ENCODE peak calls at places on chromosomes 13 and 19, in ten cellular contexts. S is heart right ventricle, I is GM23338, W is kidney, R is GM12878, D is aorta, Y is thyroid gland, N is tibial artery, G is upper lobe of left lung, P is psoas muscle. V is an unnamed sample.
A peak's percentile ranks its signal among the peaks of the same experiment; 100 is the strongest.

GRCh38 chr13:27034678-27035111 is 136.9 kb downstream of the USP12 start:
- DNase-seq in S (no peak), I (peak; percentile 63), W (no peak), R (no peak), D (no peak), Y (no peak), N (no peak), G (no peak), P (no peak), V (no peak)

GRCh38 chr19:10766681-10767201 is 48.9 kb downstream of the DNM2 start:
- DNase-seq in S (peak; percentile 50), I (no peak), W (peak; percentile 81), R (no peak), D (peak; percentile 82), Y (peak; percentile 70), N (no peak), G (no peak), P (no peak), V (no peak)

GRCh38 chr13:75558130-75558840 is 8.7 kb downstream of the UCHL3 start:
- DNase-seq in S (no peak), I (no peak), W (no peak), R (no peak), D (no peak), Y (no peak), N (no peak), G (no peak), P (no peak), V (no peak)

GRCh38 chr13:110416131-110416584 is 109.1 kb downstream of the COL4A2 start:
- DNase-seq in S (no peak), I (no peak), W (no peak), R (no peak), D (no peak), Y (no peak), N (no peak), G (no peak), P (no peak), V (peak; percentile 49)

GRCh38 chr19:35346193-35347052 is 1.3 kb upstream of the FFAR1 start:
- DNase-seq in S (no peak), I (no peak), W (peak; percentile 69), R (peak; percentile 74), D (peak; percentile 70), Y (no peak), N (peak; percentile 54), G (peak; percentile 24), P (no peak), V (no peak)

GRCh38 chr19:42079276-42079669 is 3.3 kb downstream of the ZNF574 start:
- DNase-seq in S (no peak), I (no peak), W (no peak), R (no peak), D (no peak), Y (no peak), N (no peak), G (no peak), P (no peak), V (no peak)

GRCh38 chr13:37640499-37640898 is 41.9 kb upstream of the POSTN start:
- DNase-seq in S (no peak), I (peak; percentile 57), W (no peak), R (no peak), D (no peak), Y (no peak), N (no peak), G (no peak), P (no peak), V (peak; percentile 24)

GRCh38 chr19:29278716-29279115 is 65.8 kb upstream of the UQCRFS1 start:
- DNase-seq in S (no peak), I (no peak), W (no peak), R (no peak), D (no peak), Y (no peak), N (peak; percentile 21), G (no peak), P (no peak), V (no peak)

GRCh38 chr19:12786149-12786870 is 5.0 kb upstream of the JUNB start:
- DNase-seq in S (peak; percentile 74), I (no peak), W (peak; percentile 93), R (no peak), D (peak; percentile 87), Y (peak; percentile 98), N (peak; percentile 95), G (peak; percentile 93), P (peak; percentile 65), V (no peak)

GRCh38 chr13:110047511-110047910 is 259.4 kb downstream of the COL4A1 start:
- DNase-seq in S (peak; percentile 58), I (no peak), W (peak; percentile 80), R (no peak), D (no peak), Y (peak; percentile 96), N (peak; percentile 82), G (peak; percentile 84), P (no peak), V (peak; percentile 79)

GRCh38 chr13:109100705-109101104 is 471.3 kb downstream of the MYO16 start:
- DNase-seq in S (no peak), I (peak; percentile 17), W (no peak), R (no peak), D (no peak), Y (peak; percentile 55), N (no peak), G (no peak), P (no peak), V (peak; percentile 66)

GRCh38 chr13:51923983-51924539 is 62.3 kb downstream of the CCDC70 start:
- DNase-seq in S (no peak), I (peak; percentile 75), W (no peak), R (no peak), D (no peak), Y (no peak), N (no peak), G (no peak), P (no peak), V (no peak)

DNA sequence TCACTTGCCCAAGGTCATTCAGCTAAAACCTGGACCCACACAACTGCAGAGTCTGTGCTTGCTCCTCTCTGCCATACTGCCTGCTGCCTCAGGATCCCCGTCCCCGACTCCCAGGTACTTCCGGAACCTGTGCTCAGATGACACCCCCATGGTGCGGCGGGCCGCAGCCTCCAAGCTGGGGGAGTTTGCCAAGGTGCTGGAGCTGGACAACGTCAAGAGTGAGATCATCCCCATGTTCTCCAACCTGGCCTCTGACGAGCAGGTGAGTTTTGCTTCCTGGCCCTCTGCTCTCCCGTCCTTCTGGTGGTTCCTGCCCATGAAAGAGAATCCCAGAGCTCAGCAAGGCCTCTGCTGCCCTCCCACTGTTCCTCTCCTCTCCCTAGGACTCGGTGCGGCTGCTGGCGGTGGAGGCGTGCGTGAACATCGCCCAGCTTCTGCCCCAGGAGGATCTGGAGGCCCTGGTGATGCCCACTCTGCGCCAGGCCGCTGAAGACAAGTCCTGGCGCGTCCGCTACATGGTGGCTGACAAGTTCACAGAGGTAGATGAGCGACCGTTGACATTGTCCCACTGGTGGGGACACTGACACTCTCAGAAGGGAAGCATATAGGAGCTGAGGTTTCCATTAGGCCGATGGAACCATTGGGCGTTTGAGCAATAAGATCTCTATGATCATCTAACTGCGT is 22.9 kb downstream of the PPP2R1A start:
- DNase-seq in S (no peak), I (no peak), W (no peak), R (no peak), D (peak; percentile 63), Y (no peak), N (peak; percentile 53), G (no peak), P (no peak), V (no peak)
- H3K36me3 ChIP-seq in S (peaks cover 100% of the 10 kb centered on the region), I (peaks cover 49% of the 10 kb centered on the region), W (peaks cover 64% of the 10 kb centered on the region), R (peaks cover 62% of the 10 kb centered on the region), D (peaks cover 20% of the 10 kb centered on the region), Y (peaks cover 88% of the 10 kb centered on the region), N (peaks cover 82% of the 10 kb centered on the region), G (peaks cover 100% of the 10 kb centered on the region), P (peaks cover 23% of the 10 kb centered on the region), V (peaks cover 95% of the 10 kb centered on the region)

GRCh38 chr19:1019616-1019961 is 1.3 kb downstream of the TMEM259 start:
- DNase-seq in S (peak; percentile 22), I (no peak), W (peak; percentile 80), R (no peak), D (no peak), Y (no peak), N (no peak), G (no peak), P (no peak), V (no peak)
- H3K4me1 ChIP-seq in S (peaks cover 71% of the 10 kb centered on the region), I (peaks cover 8% of the 10 kb centered on the region), W (peaks cover 46% of the 10 kb centered on the region), R (peaks cover 32% of the 10 kb centered on the region), D (no peaks in the 10 kb centered on the region), Y (peaks cover 43% of the 10 kb centered on the region), N (peaks cover 62% of the 10 kb centered on the region), G (peaks cover 63% of the 10 kb centered on the region), P (peaks cover 52% of the 10 kb centered on the region), V (peaks cover 43% of the 10 kb centered on the region)

DNA sequence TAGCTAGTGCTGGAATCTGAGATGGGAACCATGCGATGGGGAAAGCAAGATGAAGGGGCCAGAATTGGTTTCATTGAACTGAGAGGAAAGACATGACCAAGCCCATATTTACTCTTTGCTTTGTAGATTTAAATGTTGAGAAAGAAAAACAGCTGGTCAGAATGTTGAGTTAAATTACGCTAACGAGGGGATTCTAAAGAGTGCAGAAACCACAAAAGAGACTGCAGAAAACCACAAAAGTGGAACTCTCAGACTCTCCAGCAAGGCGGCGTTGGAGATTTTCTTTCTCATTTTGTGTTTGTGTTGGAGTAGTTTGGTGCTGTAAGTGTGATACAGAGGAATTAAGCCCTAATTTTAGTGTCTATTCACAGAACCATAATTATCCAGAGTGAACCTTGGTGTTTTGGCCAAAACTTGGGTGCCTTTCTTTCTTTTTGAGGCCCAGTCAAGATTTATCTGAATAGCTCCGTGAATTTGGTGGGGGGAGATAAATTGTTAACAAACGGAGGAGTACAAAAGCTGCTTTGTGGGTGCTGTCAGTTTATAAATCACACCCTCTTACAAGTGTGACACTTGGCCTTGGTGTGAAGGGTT is 26.3 kb downstream of the SAE1 start:
- DNase-seq in S (no peak), I (no peak), W (no peak), R (peak; percentile 24), D (no peak), Y (no peak), N (no peak), G (no peak), P (no peak), V (peak; percentile 33)
- H3K4me3 ChIP-seq in S (no peak overlapping the region), I (peak overlapping the region; percentile 30), W (no peak overlapping the region), R (no peak overlapping the region), D (no peak overlapping the region), Y (no peak overlapping the region), N (no peak overlapping the region), G (no peak overlapping the region), P (peak overlapping the region; percentile 11), V (no peak overlapping the region)

GRCh38 chr19:2244122-2244411 is 5.1 kb upstream of the AMH start:
- DNase-seq in S (no peak), I (no peak), W (peak; percentile 65), R (no peak), D (no peak), Y (no peak), N (no peak), G (no peak), P (no peak), V (no peak)

GRCh38 chr19:2244486-2244885 is 4.6 kb upstream of the AMH start:
- DNase-seq in S (no peak), I (no peak), W (peak; percentile 54), R (no peak), D (no peak), Y (no peak), N (no peak), G (no peak), P (no peak), V (no peak)

GRCh38 chr19:2242092-2242537 is 5.5 kb downstream of the SF3A2 start:
- DNase-seq in S (no peak), I (no peak), W (peak; percentile 69), R (no peak), D (no peak), Y (no peak), N (no peak), G (no peak), P (no peak), V (no peak)

GRCh38 chr19:2242811-2243210 is 6.2 kb downstream of the SF3A2 start:
- DNase-seq in S (no peak), I (no peak), W (no peak), R (no peak), D (no peak), Y (no peak), N (no peak), G (no peak), P (no peak), V (no peak)

GRCh38 chr19:2243274-2244121 is 5.6 kb upstream of the AMH start:
- DNase-seq in S (no peak), I (no peak), W (peak; percentile 68), R (no peak), D (no peak), Y (no peak), N (no peak), G (no peak), P (no peak), V (no peak)
- H3K36me3 ChIP-seq in S (peaks cover 48% of the 10 kb centered on the region), I (peaks cover 13% of the 10 kb centered on the region), W (peaks cover 10% of the 10 kb centered on the region), R (peaks cover 12% of the 10 kb centered on the region), D (peaks cover 17% of the 10 kb centered on the region), Y (peaks cover 51% of the 10 kb centered on the region), N (peaks cover 55% of the 10 kb centered on the region), G (peaks cover 61% of the 10 kb centered on the region), P (peaks cover 11% of the 10 kb centered on the region), V (peaks cover 82% of the 10 kb centered on the region)